ENCODE peak calls at places on chromosomes 5 and 9, in five cellular contexts. E, J, P, B and G are unnamed samples. For H3K4me1, the result is how much of the 10 kb centered on the place peaks cover.

GRCh38 chr9:81622471-81623245 is 66.7 kb downstream of the TLE1 start:
- DNase-seq in E (no peak), J (no peak), P (no peak), B (no peak), G (no peak)

GRCh38 chr5:149782900-149783586 is 52.9 kb downstream of the PPARGC1B start:
- DNase-seq in E (no peak), J (no peak), P (no peak), B (no peak), G (no peak)

GRCh38 chr5:33309076-33309475 is 131.7 kb upstream of the TARS1 start:
- DNase-seq in E (no peak), J (no peak), P (no peak), B (no peak), G (no peak)

GRCh38 chr5:60576425-60576824 is 123.5 kb downstream of the DEPDC1B start:
- DNase-seq in E (no peak), J (no peak), P (no peak), B (no peak), G (no peak)

GRCh38 chr5:10626473-10627013 is 62.7 kb downstream of the ANKRD33B start:
- DNase-seq in E (no peak), J (no peak), P (no peak), B (no peak), G (no peak)

GRCh38 chr9:136550439-136551085 is 4.7 kb upstream of the NOTCH1 start:
- DNase-seq in E (peak), J (no peak), P (no peak), B (peak), G (no peak)

GRCh38 chr9:114031037-114031436 is 47.1 kb downstream of the AMBP start:
- DNase-seq in E (no peak), J (no peak), P (no peak), B (no peak), G (no peak)

GRCh38 chr9:136409557-136410455 is 608 bp downstream of the ENTR1 start:
- DNase-seq in E (peak), J (peak), P (peak), B (no peak), G (peak)

GRCh38 chr5:38373733-38374132 is 115.4 kb downstream of the EGFLAM start:
- DNase-seq in E (no peak), J (no peak), P (no peak), B (no peak), G (no peak)

GRCh38 chr5:38598994-38599611 is 42.7 kb upstream of the LIFR start:
- DNase-seq in E (peak), J (peak), P (no peak), B (no peak), G (peak)

GRCh38 chr5:159915913-159916840 is at the start of gene ADRA1B:
- DNase-seq in E (peak), J (peak), P (peak), B (peak), G (peak)

GRCh38 chr9:34961574-34962480 is 3.7 kb downstream of the PHF24 start:
- DNase-seq in E (peak), J (peak), P (no peak), B (no peak), G (peak)

DNA sequence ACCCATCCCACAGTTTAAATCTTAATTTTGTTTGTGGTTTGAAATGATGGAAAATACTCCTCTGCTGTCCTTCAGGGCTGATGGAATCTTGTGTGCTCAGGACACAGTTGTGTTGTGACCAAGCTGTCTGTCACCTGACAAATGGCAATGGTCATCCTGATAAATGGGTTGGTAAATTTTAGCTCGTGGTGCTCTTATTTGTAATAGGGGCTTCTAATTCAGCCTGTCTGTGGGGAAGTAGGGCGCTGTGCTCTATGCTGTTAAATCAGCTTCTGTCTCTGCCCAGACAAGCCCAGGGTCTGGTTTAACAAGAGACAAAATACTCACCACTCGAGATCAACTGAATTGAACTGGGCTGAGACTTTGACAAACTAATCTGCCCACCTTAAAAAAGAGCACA is 4.5 kb downstream of the LRRTM2 start:
- DNase-seq in E (peak), J (no peak), P (no peak), B (no peak), G (no peak)
- H3K4me1 ChIP-seq in E (half or more), J (under half), P (under half), B (under half), G (under half)

DNA sequence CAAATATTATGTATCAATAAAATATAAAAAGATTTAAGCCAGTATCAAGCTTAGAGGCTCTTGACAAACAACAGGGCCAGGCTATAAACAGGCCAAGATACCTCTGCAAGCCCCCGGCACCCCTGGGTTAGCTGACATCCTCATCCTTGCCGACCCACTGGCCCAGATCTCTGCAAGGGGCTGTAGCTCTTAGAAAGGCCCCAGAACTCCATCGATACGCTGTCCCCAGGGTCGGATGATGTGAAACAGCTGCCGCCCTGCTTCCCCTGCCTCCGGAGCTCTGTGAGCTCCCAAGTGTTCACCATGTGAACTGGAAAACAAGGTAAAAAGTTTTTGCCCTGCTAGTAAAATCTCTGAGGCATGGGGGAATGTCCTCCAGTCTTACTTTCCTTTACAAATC is 20.1 kb downstream of the SH3PXD2B start:
- DNase-seq in E (no peak), J (no peak), P (no peak), B (no peak), G (no peak)
- H3K4me1 ChIP-seq in E (under half), J (under half), P (under half), B (under half), G (under half)

DNA sequence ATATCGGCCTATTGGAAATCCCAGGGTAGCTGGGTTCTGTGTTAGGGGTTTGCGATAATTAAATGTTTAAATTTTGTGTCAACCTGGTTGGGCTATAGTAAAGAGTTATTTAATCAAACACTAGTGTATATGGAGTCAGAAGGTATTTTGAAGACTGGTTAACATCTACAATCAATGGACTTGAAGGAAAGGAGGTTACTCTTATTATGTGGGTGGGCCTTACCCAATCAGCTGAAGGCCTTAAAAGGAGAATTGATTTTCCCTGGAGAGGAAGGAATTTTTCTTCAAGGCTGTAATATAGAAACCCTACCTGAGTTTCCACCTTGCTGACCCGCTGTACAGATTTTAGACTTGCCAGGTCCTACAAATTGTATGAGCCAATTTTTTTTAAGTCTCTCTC is 411.4 kb downstream of the IRX1 start:
- DNase-seq in E (no peak), J (no peak), P (no peak), B (no peak), G (no peak)
- H3K4me1 ChIP-seq in E (under half), J (under half), P (under half), B (under half), G (under half)

DNA sequence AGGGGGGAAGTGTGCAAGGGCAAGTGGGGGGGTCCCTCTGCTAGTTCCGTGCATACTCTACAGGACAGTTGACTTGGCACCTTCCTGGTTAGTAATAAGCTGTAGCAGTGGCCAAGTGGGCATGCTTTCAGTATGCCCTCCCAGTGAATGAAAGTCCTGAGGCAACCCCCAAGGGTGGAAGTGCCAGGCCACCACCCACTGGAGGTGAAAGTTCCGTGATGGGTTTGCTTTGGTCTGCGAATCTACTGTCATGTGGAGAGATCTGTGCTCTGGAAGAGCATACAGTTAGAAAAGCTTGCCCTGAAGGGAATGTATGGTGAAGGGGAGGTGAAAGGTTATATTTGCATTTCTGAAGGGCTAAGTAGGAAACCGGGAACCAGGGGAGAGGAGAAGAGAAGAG is 10.3 kb downstream of the FXN start:
- DNase-seq in E (no peak), J (no peak), P (no peak), B (no peak), G (no peak)
- H3K4me1 ChIP-seq in E (under half), J (under half), P (under half), B (under half), G (under half)

GRCh38 chr5:52825826-52826225 is 38.1 kb downstream of the ITGA1 start:
- DNase-seq in E (no peak), J (no peak), P (no peak), B (no peak), G (no peak)
- H3K4me1 ChIP-seq in E (under half), J (under half), P (under half), B (under half), G (under half)

GRCh38 chr9:134386951-134387831 is 60.9 kb downstream of the RXRA start:
- DNase-seq in E (no peak), J (no peak), P (peak), B (no peak), G (peak)

GRCh38 chr9:134390537-134390936 is 64.3 kb downstream of the RXRA start:
- DNase-seq in E (no peak), J (no peak), P (no peak), B (no peak), G (no peak)

GRCh38 chr9:134389659-134390058 is 63.4 kb downstream of the RXRA start:
- DNase-seq in E (no peak), J (no peak), P (no peak), B (no peak), G (no peak)

GRCh38 chr9:134388976-134389375 is 62.7 kb downstream of the RXRA start:
- DNase-seq in E (no peak), J (no peak), P (no peak), B (no peak), G (no peak)

DNA sequence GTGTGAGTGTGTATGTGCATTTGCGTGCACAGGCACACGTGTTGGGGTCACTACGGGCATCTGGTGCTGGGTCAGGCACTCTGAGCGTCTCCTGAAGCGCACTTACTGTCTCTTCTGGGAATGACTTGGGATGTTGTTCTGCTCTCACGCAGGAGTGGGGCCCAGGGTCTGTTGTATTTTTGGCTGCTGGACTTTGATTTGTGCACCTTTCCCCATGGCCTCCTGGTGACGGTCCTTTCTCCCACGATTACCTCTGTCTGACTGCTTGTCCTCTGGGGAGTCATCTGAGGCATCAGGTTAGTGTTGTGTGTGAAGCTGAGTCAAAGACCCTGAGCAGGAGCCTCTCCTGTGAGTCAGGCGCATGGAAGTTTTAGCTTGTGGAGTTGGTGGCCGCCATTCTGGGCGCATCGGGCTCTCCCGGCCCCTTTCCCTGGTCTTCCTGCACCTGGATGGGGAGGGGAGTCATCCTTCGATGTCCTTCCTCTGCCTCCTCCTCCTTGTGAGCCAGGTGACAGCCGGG is 62.1 kb downstream of the RXRA start:
- DNase-seq in E (no peak), J (no peak), P (no peak), B (no peak), G (no peak)
- H3K4me1 ChIP-seq in E (under half), J (under half), P (half or more), B (under half), G (under half)

DNA sequence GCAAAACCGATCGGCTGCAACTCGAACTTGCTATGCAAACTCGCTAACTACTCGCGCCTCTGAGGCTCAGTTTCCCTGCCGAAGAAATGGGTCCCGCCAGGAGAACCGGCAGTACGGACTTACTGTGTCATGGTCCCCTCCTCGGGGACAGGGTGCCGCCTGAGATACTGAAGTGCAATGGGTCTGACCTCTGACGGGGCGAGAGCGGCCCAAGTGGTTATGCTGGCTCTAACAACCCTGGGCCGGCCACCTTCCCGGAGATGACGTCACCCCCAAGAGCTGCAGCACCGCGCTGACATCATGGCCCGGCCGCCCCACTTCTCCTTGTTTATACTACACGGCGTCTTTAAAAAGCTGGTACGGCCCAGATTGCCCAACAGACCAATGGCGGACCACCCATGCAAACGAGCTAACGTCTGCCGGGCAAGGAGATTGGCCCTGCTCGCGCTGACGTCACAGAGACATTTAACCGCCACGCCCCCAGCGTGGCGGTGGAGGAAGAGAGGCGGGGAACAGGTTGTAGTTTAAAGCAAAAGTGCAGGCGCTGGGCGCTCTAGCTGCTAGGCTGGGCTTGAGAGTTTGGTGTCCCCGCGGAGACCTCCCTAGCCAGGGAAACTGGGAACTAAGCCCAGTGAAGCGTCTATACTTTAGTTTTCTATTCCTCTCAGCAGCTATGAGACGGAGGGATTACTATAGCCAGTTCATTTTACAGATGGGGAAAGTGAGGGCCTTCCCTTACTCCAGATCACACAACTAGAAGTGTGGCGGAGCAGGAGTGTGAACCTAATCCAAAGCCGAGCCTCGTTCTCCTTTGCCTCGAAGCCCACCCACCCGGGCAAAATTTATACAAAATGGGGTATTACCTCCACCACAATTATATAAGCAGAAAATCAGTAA is 654 bp upstream of the RNF44 start:
- DNase-seq in E (peak), J (peak), P (peak), B (peak), G (peak)
- H3K4me1 ChIP-seq in E (half or more), J (half or more), P (under half), B (under half), G (under half)